ENCODE peak calls at places on chromosome 12, in four cellular contexts. One of them, this sample, is unnamed.

GRCh38 chr12:90945070-90945649 is 9.8 kb downstream of the CCER1 start:
- DNase-seq in effector memory CD4-positive, alpha-beta T cell: no peak
- DNase-seq in body of pancreas: no peak
- DNase-seq in CD4-positive, CD25-positive, alpha-beta regulatory T cell: peak; percentile 34
- DNase-seq in this sample: no peak

GRCh38 chr12:80714055-80714454 is 2.7 kb upstream of the MYF5 start:
- DNase-seq in effector memory CD4-positive, alpha-beta T cell: no peak
- DNase-seq in body of pancreas: peak; percentile 13
- DNase-seq in CD4-positive, CD25-positive, alpha-beta regulatory T cell: no peak
- DNase-seq in this sample: no peak

GRCh38 chr12:124470806-124471205 is 96.6 kb downstream of the NCOR2 start:
- DNase-seq in effector memory CD4-positive, alpha-beta T cell: no peak
- DNase-seq in body of pancreas: no peak
- DNase-seq in CD4-positive, CD25-positive, alpha-beta regulatory T cell: no peak
- DNase-seq in this sample: no peak

GRCh38 chr12:25352078-25352918 is 101.6 kb upstream of the KRAS start:
- DNase-seq in effector memory CD4-positive, alpha-beta T cell: no peak
- DNase-seq in body of pancreas: no peak
- DNase-seq in CD4-positive, CD25-positive, alpha-beta regulatory T cell: peak; percentile 15
- DNase-seq in this sample: no peak

GRCh38 chr12:60387356-60387755 is 791.5 kb downstream of the SLC16A7 start:
- DNase-seq in effector memory CD4-positive, alpha-beta T cell: no peak
- DNase-seq in body of pancreas: no peak
- DNase-seq in CD4-positive, CD25-positive, alpha-beta regulatory T cell: no peak
- DNase-seq in this sample: no peak

GRCh38 chr12:66964629-66965028 is 285.8 kb upstream of the GRIP1 start:
- DNase-seq in effector memory CD4-positive, alpha-beta T cell: peak; percentile 24
- DNase-seq in body of pancreas: no peak
- DNase-seq in CD4-positive, CD25-positive, alpha-beta regulatory T cell: peak; percentile 29
- DNase-seq in this sample: no peak

GRCh38 chr12:122807651-122808050 is 27.6 kb upstream of the HIP1R start:
- DNase-seq in effector memory CD4-positive, alpha-beta T cell: no peak
- DNase-seq in body of pancreas: no peak
- DNase-seq in CD4-positive, CD25-positive, alpha-beta regulatory T cell: no peak
- DNase-seq in this sample: no peak

GRCh38 chr12:122942609-122943008 is 23.7 kb downstream of the ABCB9 start:
- DNase-seq in effector memory CD4-positive, alpha-beta T cell: no peak
- DNase-seq in body of pancreas: no peak
- DNase-seq in CD4-positive, CD25-positive, alpha-beta regulatory T cell: no peak
- DNase-seq in this sample: no peak

GRCh38 chr12:12562016-12562483 is 613 bp downstream of the DUSP16 start:
- DNase-seq in effector memory CD4-positive, alpha-beta T cell: peak; percentile 21
- DNase-seq in body of pancreas: peak; percentile 46
- DNase-seq in CD4-positive, CD25-positive, alpha-beta regulatory T cell: no peak
- DNase-seq in this sample: no peak

GRCh38 chr12:117063162-117063911 is 35.9 kb downstream of the TESC start:
- DNase-seq in effector memory CD4-positive, alpha-beta T cell: no peak
- DNase-seq in body of pancreas: no peak
- DNase-seq in CD4-positive, CD25-positive, alpha-beta regulatory T cell: peak; percentile 57
- DNase-seq in this sample: no peak

GRCh38 chr12:88166179-88166578 is 24.1 kb downstream of the TMTC3 start:
- DNase-seq in effector memory CD4-positive, alpha-beta T cell: no peak
- DNase-seq in body of pancreas: no peak
- DNase-seq in CD4-positive, CD25-positive, alpha-beta regulatory T cell: no peak
- DNase-seq in this sample: no peak

GRCh38 chr12:25155031-25155576 is 39.9 kb downstream of the DNAI7 start:
- DNase-seq in effector memory CD4-positive, alpha-beta T cell: no peak
- DNase-seq in body of pancreas: no peak
- DNase-seq in CD4-positive, CD25-positive, alpha-beta regulatory T cell: peak; percentile 71
- DNase-seq in this sample: no peak

GRCh38 chr12:130775953-130776856 is 60.1 kb upstream of the RIMBP2 start:
- DNase-seq in effector memory CD4-positive, alpha-beta T cell: no peak
- DNase-seq in body of pancreas: peak; percentile 50
- DNase-seq in CD4-positive, CD25-positive, alpha-beta regulatory T cell: peak; percentile 39
- DNase-seq in this sample: peak; percentile 20

GRCh38 chr12:73225371-73225937 is 953.3 kb downstream of the TRHDE start:
- DNase-seq in effector memory CD4-positive, alpha-beta T cell: no peak
- DNase-seq in body of pancreas: no peak
- DNase-seq in CD4-positive, CD25-positive, alpha-beta regulatory T cell: no peak
- DNase-seq in this sample: no peak

GRCh38 chr12:130491421-130492357 is 154.0 kb downstream of the PIWIL1 start:
- DNase-seq in effector memory CD4-positive, alpha-beta T cell: no peak
- DNase-seq in body of pancreas: no peak
- DNase-seq in CD4-positive, CD25-positive, alpha-beta regulatory T cell: no peak
- DNase-seq in this sample: no peak

DNA sequence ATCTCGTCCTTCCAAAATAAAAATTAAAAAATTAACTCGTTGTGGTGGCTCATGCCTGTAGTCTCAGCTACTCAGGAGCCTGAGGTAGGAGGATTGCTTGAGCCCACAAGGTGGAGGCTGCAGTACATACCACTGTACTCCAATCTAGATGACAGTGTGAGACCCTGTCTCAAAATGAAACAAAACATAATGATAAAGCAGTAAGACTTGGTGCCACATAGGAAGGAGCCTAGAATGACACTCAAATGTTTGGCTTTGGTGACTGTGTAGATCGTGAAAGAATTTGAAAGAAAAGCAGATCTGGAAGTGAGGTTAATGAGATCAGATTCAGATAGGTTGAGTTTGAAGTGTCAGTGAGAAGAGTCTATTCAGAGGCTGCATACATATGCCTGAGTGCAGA is 150.1 kb upstream of the ATP2B1 start:
- DNase-seq in effector memory CD4-positive, alpha-beta T cell: no peak
- DNase-seq in body of pancreas: no peak
- DNase-seq in CD4-positive, CD25-positive, alpha-beta regulatory T cell: no peak
- DNase-seq in this sample: no peak
- H3K4me1 ChIP-seq in effector memory CD4-positive, alpha-beta T cell: peaks cover 29% of the 10 kb centered on the region
- H3K4me1 ChIP-seq in body of pancreas: no peaks in the 10 kb centered on the region
- H3K4me1 ChIP-seq in CD4-positive, CD25-positive, alpha-beta regulatory T cell: peaks cover 32% of the 10 kb centered on the region
- H3K4me1 ChIP-seq in this sample: no peaks in the 10 kb centered on the region

GRCh38 chr12:100576311-100577036 is 3.0 kb downstream of the GAS2L3 start:
- DNase-seq in effector memory CD4-positive, alpha-beta T cell: no peak
- DNase-seq in body of pancreas: no peak
- DNase-seq in CD4-positive, CD25-positive, alpha-beta regulatory T cell: no peak
- DNase-seq in this sample: no peak
- H3K4me1 ChIP-seq in effector memory CD4-positive, alpha-beta T cell: peaks cover 11% of the 10 kb centered on the region
- H3K4me1 ChIP-seq in body of pancreas: peaks cover 18% of the 10 kb centered on the region
- H3K4me1 ChIP-seq in CD4-positive, CD25-positive, alpha-beta regulatory T cell: peaks cover 12% of the 10 kb centered on the region
- H3K4me1 ChIP-seq in this sample: peaks cover 4% of the 10 kb centered on the region

GRCh38 chr12:110637869-110638441 is 24.0 kb downstream of the TCTN1 start:
- DNase-seq in effector memory CD4-positive, alpha-beta T cell: no peak
- DNase-seq in body of pancreas: no peak
- DNase-seq in CD4-positive, CD25-positive, alpha-beta regulatory T cell: peak; percentile 32
- DNase-seq in this sample: no peak
- H3K4me1 ChIP-seq in effector memory CD4-positive, alpha-beta T cell: no peaks in the 10 kb centered on the region
- H3K4me1 ChIP-seq in body of pancreas: no peaks in the 10 kb centered on the region
- H3K4me1 ChIP-seq in CD4-positive, CD25-positive, alpha-beta regulatory T cell: peaks cover 7% of the 10 kb centered on the region
- H3K4me1 ChIP-seq in this sample: no peaks in the 10 kb centered on the region

GRCh38 chr12:76307083-76307482 is 41.1 kb downstream of the BBS10 start:
- DNase-seq in effector memory CD4-positive, alpha-beta T cell: no peak
- DNase-seq in body of pancreas: no peak
- DNase-seq in CD4-positive, CD25-positive, alpha-beta regulatory T cell: no peak
- DNase-seq in this sample: no peak
- H3K4me1 ChIP-seq in effector memory CD4-positive, alpha-beta T cell: no peaks in the 10 kb centered on the region
- H3K4me1 ChIP-seq in body of pancreas: no peaks in the 10 kb centered on the region
- H3K4me1 ChIP-seq in CD4-positive, CD25-positive, alpha-beta regulatory T cell: no peaks in the 10 kb centered on the region
- H3K4me1 ChIP-seq in this sample: no peaks in the 10 kb centered on the region

DNA sequence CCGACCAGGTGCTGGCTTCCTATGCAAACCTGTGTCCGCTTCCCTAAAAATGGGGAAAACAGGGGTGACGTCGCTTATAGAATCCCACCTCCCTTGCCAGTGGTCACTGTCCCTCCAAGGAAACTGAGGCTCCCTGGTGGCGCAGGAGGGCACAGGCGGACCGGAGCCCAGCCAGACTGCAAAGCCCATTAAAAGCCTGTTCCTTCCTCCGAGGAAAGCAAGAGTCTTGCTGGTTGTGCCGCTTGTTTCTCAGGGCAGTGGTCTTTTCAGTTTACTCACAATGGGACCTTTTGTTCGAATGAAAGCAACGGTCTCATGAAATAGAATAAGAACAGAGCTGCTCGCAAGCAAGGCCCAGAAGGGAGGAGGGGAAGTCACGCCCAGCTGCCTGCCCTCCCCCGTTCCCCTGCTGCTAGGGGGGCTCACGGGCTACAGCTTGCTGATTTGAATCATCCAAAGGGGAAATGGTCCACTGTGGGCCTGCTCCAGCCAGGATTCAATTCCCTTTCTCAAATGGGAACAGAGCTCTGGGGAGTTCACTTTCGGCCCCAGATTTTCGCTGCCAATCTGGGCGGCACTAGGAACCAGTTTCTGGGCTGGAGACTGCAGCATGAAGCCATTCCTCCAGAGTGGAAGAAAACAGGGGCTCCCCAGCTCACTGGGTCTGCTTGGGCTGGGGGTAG is 4.6 kb upstream of the SELPLG start:
- DNase-seq in effector memory CD4-positive, alpha-beta T cell: no peak
- DNase-seq in body of pancreas: no peak
- DNase-seq in CD4-positive, CD25-positive, alpha-beta regulatory T cell: no peak
- DNase-seq in this sample: no peak
- H3K4me1 ChIP-seq in effector memory CD4-positive, alpha-beta T cell: peaks cover 29% of the 10 kb centered on the region
- H3K4me1 ChIP-seq in body of pancreas: no peaks in the 10 kb centered on the region
- H3K4me1 ChIP-seq in CD4-positive, CD25-positive, alpha-beta regulatory T cell: peaks cover 38% of the 10 kb centered on the region
- H3K4me1 ChIP-seq in this sample: no peaks in the 10 kb centered on the region

DNA sequence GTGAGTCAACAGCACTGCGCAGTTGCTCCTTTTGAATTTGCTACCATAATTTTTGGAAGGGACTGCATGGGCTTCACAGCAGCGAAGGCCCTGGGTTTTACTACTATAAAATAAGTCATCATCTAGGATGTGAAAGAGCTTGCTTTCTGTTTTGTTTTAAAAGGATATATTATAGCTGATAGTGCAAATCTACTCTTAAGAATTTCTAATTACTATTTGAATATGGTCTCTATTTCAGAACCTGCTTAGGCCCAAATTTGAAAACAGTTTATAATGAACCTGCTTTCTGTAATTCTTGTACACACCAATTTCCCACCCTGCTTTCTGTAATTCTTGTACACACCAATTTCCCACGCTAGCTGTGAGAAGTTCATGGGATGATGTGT is 73.0 kb downstream of the SRGAP1 start:
- DNase-seq in effector memory CD4-positive, alpha-beta T cell: no peak
- DNase-seq in body of pancreas: no peak
- DNase-seq in CD4-positive, CD25-positive, alpha-beta regulatory T cell: no peak
- DNase-seq in this sample: no peak
- H3K4me1 ChIP-seq in effector memory CD4-positive, alpha-beta T cell: no peaks in the 10 kb centered on the region
- H3K4me1 ChIP-seq in body of pancreas: peaks cover 60% of the 10 kb centered on the region
- H3K4me1 ChIP-seq in CD4-positive, CD25-positive, alpha-beta regulatory T cell: no peaks in the 10 kb centered on the region
- H3K4me1 ChIP-seq in this sample: peaks cover 4% of the 10 kb centered on the region

DNA sequence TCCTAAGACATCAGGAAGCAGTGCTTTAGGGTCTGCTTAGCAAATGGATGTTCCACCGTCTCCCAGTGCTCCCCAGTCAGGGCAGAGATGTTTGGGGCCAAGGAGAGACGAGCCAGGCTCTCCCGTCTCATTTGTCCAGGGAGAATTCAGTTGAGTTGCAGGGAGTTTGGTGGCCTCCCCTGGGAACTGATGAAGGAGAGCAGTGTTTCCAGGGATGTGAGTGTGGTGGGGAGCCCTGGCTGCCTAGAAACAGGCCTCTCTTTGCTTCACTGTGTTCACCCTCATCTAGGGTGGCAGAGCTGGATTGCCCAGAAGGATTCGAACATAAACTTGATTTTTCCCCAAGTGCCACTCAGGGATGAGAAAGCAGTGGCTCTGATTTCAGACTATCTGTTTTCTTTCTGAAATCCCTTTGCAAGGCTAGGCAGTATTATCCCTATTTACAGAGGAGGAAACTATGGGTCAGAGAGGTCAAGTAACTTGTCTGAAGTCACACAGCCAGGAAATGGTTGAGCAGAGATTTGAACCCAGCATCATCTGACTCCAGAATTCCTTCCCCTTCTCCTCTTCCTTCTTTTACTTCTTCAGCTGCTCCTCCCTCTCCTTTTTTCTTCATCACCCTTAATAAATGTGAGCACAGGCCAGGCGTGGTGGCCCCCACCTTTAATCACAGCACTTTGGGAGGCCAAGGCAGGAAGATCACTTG is 6.6 kb downstream of the TPCN1 start:
- DNase-seq in effector memory CD4-positive, alpha-beta T cell: no peak
- DNase-seq in body of pancreas: no peak
- DNase-seq in CD4-positive, CD25-positive, alpha-beta regulatory T cell: no peak
- DNase-seq in this sample: no peak
- H3K4me1 ChIP-seq in effector memory CD4-positive, alpha-beta T cell: peaks cover 29% of the 10 kb centered on the region
- H3K4me1 ChIP-seq in body of pancreas: peaks cover 51% of the 10 kb centered on the region
- H3K4me1 ChIP-seq in CD4-positive, CD25-positive, alpha-beta regulatory T cell: peaks cover 21% of the 10 kb centered on the region
- H3K4me1 ChIP-seq in this sample: peaks cover 10% of the 10 kb centered on the region

GRCh38 chr12:121337416-121337815 is 14.8 kb downstream of the ANAPC5 start:
- DNase-seq in effector memory CD4-positive, alpha-beta T cell: no peak
- DNase-seq in body of pancreas: no peak
- DNase-seq in CD4-positive, CD25-positive, alpha-beta regulatory T cell: no peak
- DNase-seq in this sample: no peak
- H3K4me1 ChIP-seq in effector memory CD4-positive, alpha-beta T cell: peaks cover 4% of the 10 kb centered on the region
- H3K4me1 ChIP-seq in body of pancreas: peaks cover 5% of the 10 kb centered on the region
- H3K4me1 ChIP-seq in CD4-positive, CD25-positive, alpha-beta regulatory T cell: peaks cover 3% of the 10 kb centered on the region
- H3K4me1 ChIP-seq in this sample: peaks cover 5% of the 10 kb centered on the region

GRCh38 chr12:55696796-55697462 is 10.8 kb downstream of the ITGA7 start:
- DNase-seq in effector memory CD4-positive, alpha-beta T cell: no peak
- DNase-seq in body of pancreas: no peak
- DNase-seq in CD4-positive, CD25-positive, alpha-beta regulatory T cell: no peak
- DNase-seq in this sample: no peak
- H3K4me1 ChIP-seq in effector memory CD4-positive, alpha-beta T cell: no peaks in the 10 kb centered on the region
- H3K4me1 ChIP-seq in body of pancreas: no peaks in the 10 kb centered on the region
- H3K4me1 ChIP-seq in CD4-positive, CD25-positive, alpha-beta regulatory T cell: no peaks in the 10 kb centered on the region
- H3K4me1 ChIP-seq in this sample: no peaks in the 10 kb centered on the region

GRCh38 chr12:169528-170360 is 44.2 kb downstream of the SLC6A12 start:
- DNase-seq in effector memory CD4-positive, alpha-beta T cell: no peak
- DNase-seq in body of pancreas: no peak
- DNase-seq in CD4-positive, CD25-positive, alpha-beta regulatory T cell: no peak
- DNase-seq in this sample: no peak

GRCh38 chr12:171276-171675 is 42.7 kb downstream of the SLC6A12 start:
- DNase-seq in effector memory CD4-positive, alpha-beta T cell: no peak
- DNase-seq in body of pancreas: no peak
- DNase-seq in CD4-positive, CD25-positive, alpha-beta regulatory T cell: no peak
- DNase-seq in this sample: no peak

GRCh38 chr12:168201-168600 is 45.8 kb downstream of the SLC6A12 start:
- DNase-seq in effector memory CD4-positive, alpha-beta T cell: no peak
- DNase-seq in body of pancreas: no peak
- DNase-seq in CD4-positive, CD25-positive, alpha-beta regulatory T cell: no peak
- DNase-seq in this sample: no peak

GRCh38 chr12:170361-171225 is 43.4 kb downstream of the SLC6A12 start:
- DNase-seq in effector memory CD4-positive, alpha-beta T cell: no peak
- DNase-seq in body of pancreas: no peak
- DNase-seq in CD4-positive, CD25-positive, alpha-beta regulatory T cell: no peak
- DNase-seq in this sample: no peak

GRCh38 chr12:168763-169525 is 45.0 kb downstream of the SLC6A12 start:
- DNase-seq in effector memory CD4-positive, alpha-beta T cell: no peak
- DNase-seq in body of pancreas: no peak
- DNase-seq in CD4-positive, CD25-positive, alpha-beta regulatory T cell: no peak
- DNase-seq in this sample: no peak
- H3K4me1 ChIP-seq in effector memory CD4-positive, alpha-beta T cell: no peaks in the 10 kb centered on the region
- H3K4me1 ChIP-seq in body of pancreas: no peaks in the 10 kb centered on the region
- H3K4me1 ChIP-seq in CD4-positive, CD25-positive, alpha-beta regulatory T cell: no peaks in the 10 kb centered on the region
- H3K4me1 ChIP-seq in this sample: no peaks in the 10 kb centered on the region

This sample was measured in breast epithelium.